ENCODE peak calls at places on chromosomes 6 and 20, in nine cellular contexts. J is A549, K is GM12878, T is HCT116, C is GM23338, A is SK-N-SH, N is HepG2, P is Panc1, M is K562. V is an unnamed sample.

GRCh38 chr6:54307412-54308036 is 717 bp upstream of the TINAG start:
- DNase-seq in T (no peak), K (peak; percentile 24), A (no peak), J (peak; percentile 46), P (no peak), C (no peak), M (no peak), N (peak; percentile 29), V (no peak)

GRCh38 chr20:48898210-48898609 is 23.3 kb upstream of the ARFGEF2 start:
- DNase-seq in A (no peak), K (no peak), P (no peak), M (no peak), N (no peak), T (no peak), J (no peak), C (no peak), V (no peak)

GRCh38 chr20:36465109-36466080 is 75.9 kb upstream of the MYL9 start:
- DNase-seq in M (peak; percentile 72), A (no peak), J (peak; percentile 83), C (peak; percentile 59), N (peak; percentile 66), K (no peak), P (peak; percentile 63), T (peak; percentile 79), V (no peak)

GRCh38 chr6:140576004-140576555 is 1201.6 kb upstream of the CITED2 start:
- DNase-seq in C (no peak), M (no peak), A (no peak), T (no peak), K (no peak), J (no peak), P (no peak), N (no peak), V (no peak)

GRCh38 chr6:141548969-141549368 is 583.8 kb upstream of the GJE1 start:
- DNase-seq in P (no peak), A (no peak), M (no peak), N (peak; percentile 38), J (peak; percentile 19), T (no peak), K (no peak), C (no peak), V (no peak)

GRCh38 chr20:63626424-63627128 is at the start of gene GMEB2:
- DNase-seq in J (no peak), P (no peak), T (peak; percentile 21), N (peak; percentile 69), A (peak; percentile 95), C (peak; percentile 75), M (peak; percentile 87), K (no peak), V (peak; percentile 64)

GRCh38 chr6:7974932-7975763 is 64.6 kb upstream of the TXNDC5 start:
- DNase-seq in J (peak; percentile 93), C (no peak), N (peak; percentile 100), M (peak; percentile 67), T (peak; percentile 95), A (peak; percentile 39), P (peak; percentile 42), K (no peak), V (no peak)

GRCh38 chr20:48709744-48710143 is 118.1 kb downstream of the PREX1 start:
- DNase-seq in J (no peak), M (no peak), P (no peak), A (no peak), C (no peak), K (no peak), T (no peak), N (no peak), V (no peak)

GRCh38 chr20:58135441-58136170 is 92.8 kb downstream of the ANKRD60 start:
- DNase-seq in T (no peak), M (no peak), N (no peak), A (no peak), J (no peak), P (no peak), C (no peak), K (no peak), V (no peak)

GRCh38 chr6:43096451-43097097 is 20.5 kb downstream of the PTK7 start:
- DNase-seq in A (peak; percentile 38), P (no peak), T (no peak), M (no peak), N (no peak), C (peak; percentile 53), J (no peak), K (no peak), V (no peak)
- H3K4me3 ChIP-seq in A (no peak overlapping the region), P (peak overlapping the region; percentile 38), T (no peak overlapping the region), M (no peak overlapping the region), N (peak overlapping the region; percentile 42), C (no peak overlapping the region), J (no peak overlapping the region), K (peak overlapping the region; percentile 9), V (no peak overlapping the region)

GRCh38 chr6:41726876-41727275 is 8.5 kb downstream of the TFEB start:
- DNase-seq in J (no peak), K (no peak), A (no peak), N (no peak), P (no peak), M (no peak), C (no peak), T (no peak), V (no peak)

GRCh38 chr6:41727705-41728072 is 7.7 kb downstream of the TFEB start:
- DNase-seq in P (no peak), A (no peak), T (no peak), J (no peak), N (no peak), M (no peak), C (no peak), K (no peak), V (no peak)

GRCh38 chr6:41728954-41729353 is 6.5 kb downstream of the TFEB start:
- DNase-seq in J (no peak), P (no peak), A (no peak), C (no peak), M (no peak), K (no peak), T (no peak), N (no peak), V (no peak)

GRCh38 chr6:41729624-41730023 is 5.8 kb downstream of the TFEB start:
- DNase-seq in P (no peak), A (no peak), C (peak; percentile 48), N (no peak), K (no peak), T (no peak), M (no peak), J (no peak), V (no peak)

DNA sequence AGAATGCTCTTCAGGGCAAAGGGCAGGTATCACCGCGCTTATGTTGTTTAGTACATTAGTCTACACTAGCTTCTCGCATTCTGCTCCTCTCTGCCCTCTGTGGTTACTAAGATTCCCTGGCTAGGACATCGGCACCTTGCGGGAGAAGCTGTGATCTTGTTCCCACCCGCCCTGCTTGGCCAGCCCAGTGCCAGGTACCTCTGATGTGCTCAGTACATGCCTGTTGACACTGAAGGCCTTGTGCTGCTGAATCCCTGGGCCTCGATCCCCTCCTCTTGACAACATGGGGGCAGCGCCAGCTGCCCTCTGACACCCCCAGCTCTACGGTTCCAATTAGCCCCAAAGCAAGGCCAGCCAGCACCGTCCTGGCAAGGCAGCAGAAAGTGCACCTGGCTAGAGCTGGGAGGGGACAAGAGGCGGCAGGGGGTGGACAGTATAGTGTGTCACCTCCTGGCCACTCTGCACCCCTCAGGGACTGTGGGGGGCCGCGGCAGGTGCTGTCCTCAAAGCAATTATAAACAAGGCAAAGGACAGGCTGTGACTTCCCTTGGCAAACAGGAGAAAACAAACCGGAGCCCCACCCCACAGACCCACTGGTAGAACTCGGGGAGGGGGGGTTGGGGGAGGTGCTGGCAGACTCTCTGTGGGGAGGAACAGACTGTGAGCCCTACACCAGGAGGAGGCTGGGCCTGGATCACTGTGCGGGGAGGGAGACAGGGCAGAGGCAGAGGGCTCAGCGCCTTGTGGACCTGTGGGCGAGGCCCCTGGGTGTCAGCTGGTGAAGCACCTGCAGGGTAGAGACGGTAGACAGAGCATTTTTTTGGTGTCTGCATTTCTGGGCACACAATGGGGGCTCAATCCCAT is 7.1 kb downstream of the TFEB start:
- DNase-seq in N (peak; percentile 58), M (no peak), P (no peak), J (no peak), A (no peak), C (no peak), T (no peak), K (no peak), V (no peak)
- TF ChIP-seq REST in N (no peak), M (no peak), P (no peak), J (no peak), A (no peak), C (no peak), T (no peak), K (no peak), V (no peak)

GRCh38 chr6:34359438-34360158 is 32.9 kb downstream of the NUDT3 start:
- DNase-seq in M (no peak), P (no peak), N (no peak), T (no peak), J (no peak), A (no peak), K (no peak), C (no peak), V (no peak)
- TF ChIP-seq CTCF in M (no peak), P (no peak), N (no peak), T (no peak), J (no peak), A (no peak), K (no peak), C (no peak), V (no peak)

GRCh38 chr6:30915591-30915946 is 1.5 kb downstream of the VARS2 start:
- DNase-seq in T (peak; percentile 55), K (no peak), A (peak; percentile 74), M (peak; percentile 70), P (no peak), J (peak; percentile 65), N (peak; percentile 76), C (peak; percentile 87), V (peak; percentile 36)

GRCh38 chr6:30913721-30914075 is 340 bp upstream of the VARS2 start:
- DNase-seq in A (no peak), J (no peak), K (no peak), T (no peak), P (no peak), N (no peak), M (no peak), C (peak; percentile 73), V (no peak)

GRCh38 chr6:30912746-30913520 is 1.1 kb upstream of the VARS2 start:
- DNase-seq in J (no peak), P (no peak), C (no peak), M (no peak), A (no peak), K (no peak), T (no peak), N (no peak), V (no peak)

GRCh38 chr6:30914076-30914853 is at the start of gene VARS2:
- DNase-seq in C (peak; percentile 82), J (peak; percentile 88), T (peak; percentile 80), N (peak; percentile 92), A (peak; percentile 99), M (peak; percentile 99), K (peak; percentile 72), P (peak; percentile 64), V (peak; percentile 90)

DNA sequence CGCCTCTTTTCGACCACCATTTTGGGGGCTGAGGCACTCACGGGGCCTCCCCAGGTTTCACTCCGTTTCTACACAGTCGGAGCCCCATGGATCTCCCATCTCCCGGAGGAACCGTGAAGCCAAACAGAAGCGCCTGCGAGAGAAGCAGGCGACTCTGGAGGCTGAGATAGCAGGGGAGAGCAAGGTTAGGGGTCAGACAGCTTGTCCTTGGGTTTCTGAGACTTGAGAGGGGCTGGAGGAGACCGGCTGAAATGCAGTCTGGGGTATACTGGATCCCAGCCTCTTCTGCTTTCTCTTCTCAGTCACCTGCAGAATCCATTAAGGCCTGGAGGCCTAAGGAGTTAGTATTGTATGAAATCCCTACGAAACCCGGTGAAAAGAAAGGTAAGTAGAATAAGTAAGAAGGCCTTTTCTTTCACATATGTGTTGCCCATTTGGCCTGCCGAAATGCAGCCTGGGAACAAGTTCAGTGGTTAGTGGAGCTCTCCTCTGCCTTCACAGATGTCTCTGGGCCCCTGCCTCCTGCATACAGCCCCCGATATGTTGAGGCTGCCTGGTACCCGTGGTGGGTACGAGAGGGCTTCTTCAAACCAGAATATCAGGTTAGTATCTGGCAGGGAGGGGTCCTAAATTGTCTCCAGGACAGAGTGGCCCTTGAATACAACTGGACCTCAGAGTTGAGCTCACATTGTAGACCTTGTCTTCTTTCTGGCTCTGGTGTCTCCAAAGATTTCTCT is 984 bp downstream of the VARS2 start:
- DNase-seq in C (no peak), A (no peak), J (no peak), K (no peak), P (no peak), T (no peak), M (peak; percentile 70), N (no peak), V (no peak)
- H3K4me3 ChIP-seq in C (peak overlapping the region; percentile 84), A (peak overlapping the region; percentile 56), J (peak overlapping the region; percentile 60), K (peak overlapping the region; percentile 91), P (peak overlapping the region; percentile 89), T (peak overlapping the region; percentile 58), M (peak overlapping the region; percentile 55), N (peak overlapping the region; percentile 80), V (peak overlapping the region; percentile 56)